ENCODE peak calls at places on chromosomes 3 and 15, in four cellular contexts. O is A549, B is GM12878, U is HepG2. Y is an unnamed sample.

GRCh38 chr15:100783760-100784492 is 95.7 kb upstream of the ALDH1A3 start:
- DNase-seq in O (no peak), B (no peak), U (no peak), Y (no peak)

GRCh38 chr3:185658943-185659342 is 72.8 kb downstream of the SENP2 start:
- DNase-seq in O (no peak), B (no peak), U (no peak), Y (no peak)

GRCh38 chr3:36312351-36312750 is 68.0 kb upstream of the STAC start:
- DNase-seq in O (no peak), B (no peak), U (no peak), Y (peak)

GRCh38 chr15:75786564-75786925 is 56.7 kb upstream of the UBE2Q2 start:
- DNase-seq in O (no peak), B (no peak), U (no peak), Y (peak)

GRCh38 chr3:126340081-126340511 is 17.1 kb downstream of the KLF15 start:
- DNase-seq in O (no peak), B (no peak), U (no peak), Y (no peak)

GRCh38 chr3:194278186-194278845 is 72.8 kb downstream of the CPN2 start:
- DNase-seq in O (no peak), B (no peak), U (no peak), Y (no peak)

GRCh38 chr3:99648496-99648895 is 10.1 kb downstream of the COL8A1 start:
- DNase-seq in O (no peak), B (no peak), U (no peak), Y (no peak)

GRCh38 chr15:57878573-57878972 is 172.1 kb downstream of the POLR2M start:
- DNase-seq in O (no peak), B (no peak), U (no peak), Y (no peak)

GRCh38 chr3:164488893-164489292 is 589.4 kb downstream of the SI start:
- DNase-seq in O (no peak), B (no peak), U (no peak), Y (no peak)

GRCh38 chr3:183845090-183845489 is 19.7 kb upstream of the MAP6D1 start:
- DNase-seq in O (no peak), B (no peak), U (no peak), Y (no peak)

GRCh38 chr3:183839751-183840150 is 14.4 kb upstream of the MAP6D1 start:
- DNase-seq in O (no peak), B (no peak), U (no peak), Y (no peak)

GRCh38 chr3:183845608-183846288 is 20.4 kb upstream of the MAP6D1 start:
- DNase-seq in O (no peak), B (no peak), U (no peak), Y (no peak)

GRCh38 chr3:183844606-183845005 is 19.2 kb upstream of the MAP6D1 start:
- DNase-seq in O (no peak), B (no peak), U (peak), Y (no peak)
- TF ChIP-seq CHD2 in O (no peak), B (no peak), U (no peak), Y (no peak)

GRCh38 chr3:68904578-68904977 is 27.8 kb downstream of the TAFA4 start:
- DNase-seq in O (no peak), B (no peak), U (no peak), Y (no peak)
- TF ChIP-seq CHD2 in O (no peak), B (no peak), U (no peak), Y (no peak)

DNA sequence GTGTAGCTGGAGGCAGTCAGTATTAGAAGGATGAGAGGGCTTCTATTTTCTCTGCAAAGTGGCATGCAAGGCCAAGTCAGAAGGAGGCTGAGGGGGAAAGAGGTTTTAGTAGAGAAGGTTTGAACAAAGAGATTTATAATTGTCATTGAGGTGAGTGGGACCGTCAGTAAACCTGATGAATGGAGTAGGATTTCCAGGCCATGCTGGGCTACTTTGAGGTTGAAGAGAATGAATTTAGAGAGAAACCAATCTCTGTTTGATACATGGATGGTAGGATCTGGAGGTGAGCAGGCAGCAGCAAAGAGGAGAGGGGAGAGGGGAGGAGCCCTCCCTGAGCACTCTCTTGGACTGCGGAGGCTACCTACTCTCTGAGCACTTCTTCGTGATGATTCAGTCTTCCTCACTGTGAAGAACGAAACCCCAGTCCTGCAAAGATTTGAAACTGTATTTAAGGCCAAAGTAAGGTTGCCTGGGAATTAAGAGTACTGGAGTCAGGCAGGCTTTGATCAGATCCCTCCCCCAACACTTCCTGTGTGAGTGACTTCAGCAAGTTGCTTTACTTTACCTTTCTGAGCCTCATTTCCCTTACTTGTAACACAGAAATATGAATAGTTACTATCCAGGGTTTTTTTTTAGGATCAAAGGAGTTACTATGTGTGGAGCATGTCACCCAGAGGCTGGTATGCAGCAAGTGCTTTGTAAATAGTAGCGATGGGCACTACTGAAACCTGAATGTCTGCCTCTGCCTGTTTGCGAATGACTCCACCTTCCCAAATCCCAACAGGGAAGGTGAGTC is 75.8 kb downstream of the RPL39L start:
- DNase-seq in O (peak), B (no peak), U (peak), Y (no peak)
- TF ChIP-seq CHD2 in O (no peak), B (no peak), U (no peak), Y (no peak)

GRCh38 chr3:151766454-151766853 is 32.7 kb downstream of the AADACL2 start:
- DNase-seq in O (peak), B (no peak), U (no peak), Y (no peak)
- TF ChIP-seq CHD2 in O (no peak), B (no peak), U (no peak), Y (no peak)

DNA sequence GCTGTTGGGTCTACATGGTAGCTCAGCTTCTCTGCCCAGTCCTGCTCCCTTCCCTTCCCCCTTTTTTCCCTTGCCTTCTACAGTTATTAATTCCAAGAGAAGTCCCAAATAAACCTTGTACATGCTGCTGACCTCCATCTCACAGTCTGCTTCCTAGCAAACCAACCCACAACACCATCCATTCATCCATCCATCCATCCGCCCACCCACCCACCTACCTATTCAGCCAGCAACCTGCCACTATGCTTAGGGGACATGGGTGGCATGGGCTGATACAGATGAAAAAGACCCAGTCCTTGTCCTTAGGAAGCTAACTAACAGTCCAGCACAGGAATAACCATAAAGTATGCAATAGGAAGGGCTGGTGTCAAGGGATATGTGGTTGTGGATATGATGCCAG is 5.7 kb downstream of the TNFAIP8L3 start:
- DNase-seq in O (no peak), B (no peak), U (no peak), Y (no peak)
- TF ChIP-seq CHD2 in O (no peak), B (no peak), U (no peak), Y (no peak)

Y was measured in SK-N-SH.